ENCODE peak calls at places on chromosomes 16 and 17, in six cellular contexts. R is WTC11, I is astrocyte of the cerebellum, C is RWPE1, E is NCI-H2107, S is aorta. B is an unnamed sample.

GRCh38 chr16:81778861-81779539 is at the start of gene PLCG2:
- DNase-seq in R (peak), I (no peak), C (peak), E (no peak), S (peak), B (no peak)

GRCh38 chr16:12320298-12320706 is 343.8 kb downstream of the SNX29 start:
- DNase-seq in R (no peak), I (no peak), C (no peak), E (no peak), S (no peak), B (no peak)

GRCh38 chr17:50681260-50682200 is 26.2 kb downstream of the ANKRD40 start:
- DNase-seq in R (no peak), I (peak), C (peak), E (no peak), S (no peak), B (no peak)

GRCh38 chr17:37551788-37552187 is 57.4 kb downstream of the SYNRG start:
- DNase-seq in R (no peak), I (no peak), C (peak), E (no peak), S (no peak), B (no peak)

GRCh38 chr17:2701996-2702741 is 9.4 kb downstream of the CLUH start:
- DNase-seq in R (peak), I (no peak), C (no peak), E (no peak), S (peak), B (no peak)

GRCh38 chr17:32672701-32673100 is 185.9 kb downstream of the CDK5R1 start:
- DNase-seq in R (no peak), I (no peak), C (no peak), E (no peak), S (no peak), B (no peak)

GRCh38 chr17:55303701-55304145 is 39.0 kb downstream of the HLF start:
- DNase-seq in R (no peak), I (no peak), C (no peak), E (no peak), S (no peak), B (no peak)

GRCh38 chr17:7654832-7655540 is 4.3 kb downstream of the ATP1B2 start:
- DNase-seq in R (no peak), I (no peak), C (no peak), E (no peak), S (no peak), B (no peak)

GRCh38 chr16:66427036-66427446 is at the start of gene BEAN1:
- DNase-seq in R (peak), I (no peak), C (peak), E (no peak), S (no peak), B (no peak)